ENCODE peak calls at places on chromosomes 4 and X, in seven cellular contexts. One of them, this sample, is unnamed.

GRCh38 chr4:13918110-13918509 is 290.6 kb upstream of the BOD1L1 start:
- DNase-seq in pancreas: no peak
- DNase-seq in BJ: peak; percentile 96
- DNase-seq in CD4-positive, CD25-positive, alpha-beta regulatory T cell: no peak
- DNase-seq in IMR-90: peak; percentile 100
- DNase-seq in dorsolateral prefrontal cortex: no peak
- DNase-seq in SJSA1: peak; percentile 63
- DNase-seq in this sample: no peak

GRCh38 chr4:162456106-162456505 is 292.3 kb upstream of the FSTL5 start:
- DNase-seq in pancreas: no peak
- DNase-seq in BJ: no peak
- DNase-seq in CD4-positive, CD25-positive, alpha-beta regulatory T cell: no peak
- DNase-seq in IMR-90: no peak
- DNase-seq in dorsolateral prefrontal cortex: no peak
- DNase-seq in SJSA1: no peak
- DNase-seq in this sample: no peak

GRCh38 chr4:157888281-157888680 is 284.5 kb downstream of the GASK1B start:
- DNase-seq in pancreas: no peak
- DNase-seq in BJ: no peak
- DNase-seq in CD4-positive, CD25-positive, alpha-beta regulatory T cell: no peak
- DNase-seq in IMR-90: no peak
- DNase-seq in dorsolateral prefrontal cortex: peak; percentile 25
- DNase-seq in SJSA1: no peak
- DNase-seq in this sample: no peak

GRCh38 chrX:68829594-68830485 is 1.0 kb downstream of the EFNB1 start:
- DNase-seq in pancreas: no peak
- DNase-seq in BJ: no peak
- DNase-seq in CD4-positive, CD25-positive, alpha-beta regulatory T cell: no peak
- DNase-seq in IMR-90: peak; percentile 19
- DNase-seq in dorsolateral prefrontal cortex: no peak
- DNase-seq in SJSA1: no peak
- DNase-seq in this sample: no peak

GRCh38 chr4:56786955-56787354 is 34.5 kb downstream of the SPINK2 start:
- DNase-seq in pancreas: peak; percentile 4
- DNase-seq in BJ: no peak
- DNase-seq in CD4-positive, CD25-positive, alpha-beta regulatory T cell: no peak
- DNase-seq in IMR-90: peak; percentile 96
- DNase-seq in dorsolateral prefrontal cortex: no peak
- DNase-seq in SJSA1: no peak
- DNase-seq in this sample: no peak

GRCh38 chrX:155871934-155872333 is 9.2 kb upstream of the VAMP7 start:
- DNase-seq in pancreas: no peak
- DNase-seq in BJ: no peak
- DNase-seq in CD4-positive, CD25-positive, alpha-beta regulatory T cell: no peak
- DNase-seq in IMR-90: no peak
- DNase-seq in dorsolateral prefrontal cortex: no peak
- DNase-seq in SJSA1: no peak
- DNase-seq in this sample: no peak

GRCh38 chr4:166153539-166153938 is 280.5 kb downstream of the TLL1 start:
- DNase-seq in pancreas: no peak
- DNase-seq in BJ: no peak
- DNase-seq in CD4-positive, CD25-positive, alpha-beta regulatory T cell: no peak
- DNase-seq in IMR-90: no peak
- DNase-seq in dorsolateral prefrontal cortex: no peak
- DNase-seq in SJSA1: no peak
- DNase-seq in this sample: no peak

GRCh38 chrX:23908219-23909003 is 605 bp downstream of the CXorf58 start:
- DNase-seq in pancreas: no peak
- DNase-seq in BJ: no peak
- DNase-seq in CD4-positive, CD25-positive, alpha-beta regulatory T cell: no peak
- DNase-seq in IMR-90: no peak
- DNase-seq in dorsolateral prefrontal cortex: no peak
- DNase-seq in SJSA1: no peak
- DNase-seq in this sample: no peak

GRCh38 chr4:186570193-186570996 is 15.0 kb upstream of the MTNR1A start:
- DNase-seq in pancreas: peak; percentile 66
- DNase-seq in BJ: peak; percentile 18
- DNase-seq in CD4-positive, CD25-positive, alpha-beta regulatory T cell: no peak
- DNase-seq in IMR-90: peak; percentile 79
- DNase-seq in dorsolateral prefrontal cortex: no peak
- DNase-seq in SJSA1: peak; percentile 64
- DNase-seq in this sample: no peak

GRCh38 chr4:2364654-2365053 is 53.8 kb downstream of the ZFYVE28 start:
- DNase-seq in pancreas: peak; percentile 29
- DNase-seq in BJ: peak; percentile 4
- DNase-seq in CD4-positive, CD25-positive, alpha-beta regulatory T cell: peak; percentile 57
- DNase-seq in IMR-90: no peak
- DNase-seq in dorsolateral prefrontal cortex: no peak
- DNase-seq in SJSA1: no peak
- DNase-seq in this sample: peak; percentile 51

GRCh38 chr4:7806080-7806630 is 133.5 kb downstream of the AFAP1 start:
- DNase-seq in pancreas: peak; percentile 21
- DNase-seq in BJ: no peak
- DNase-seq in CD4-positive, CD25-positive, alpha-beta regulatory T cell: no peak
- DNase-seq in IMR-90: peak; percentile 68
- DNase-seq in dorsolateral prefrontal cortex: peak; percentile 33
- DNase-seq in SJSA1: no peak
- DNase-seq in this sample: no peak

GRCh38 chr4:142563682-142564291 is 282.3 kb downstream of the INPP4B start:
- DNase-seq in pancreas: no peak
- DNase-seq in BJ: no peak
- DNase-seq in CD4-positive, CD25-positive, alpha-beta regulatory T cell: no peak
- DNase-seq in IMR-90: peak; percentile 36
- DNase-seq in dorsolateral prefrontal cortex: no peak
- DNase-seq in SJSA1: no peak
- DNase-seq in this sample: no peak

GRCh38 chrX:124406294-124407013 is 60.1 kb downstream of the SH2D1A start:
- DNase-seq in pancreas: peak; percentile 15
- DNase-seq in BJ: no peak
- DNase-seq in CD4-positive, CD25-positive, alpha-beta regulatory T cell: peak; percentile 19
- DNase-seq in IMR-90: peak; percentile 46
- DNase-seq in dorsolateral prefrontal cortex: peak; percentile 51
- DNase-seq in SJSA1: peak; percentile 37
- DNase-seq in this sample: no peak

GRCh38 chr4:85610450-85610849 is 135.5 kb downstream of the ARHGAP24 start:
- DNase-seq in pancreas: no peak
- DNase-seq in BJ: no peak
- DNase-seq in CD4-positive, CD25-positive, alpha-beta regulatory T cell: no peak
- DNase-seq in IMR-90: no peak
- DNase-seq in dorsolateral prefrontal cortex: no peak
- DNase-seq in SJSA1: no peak
- DNase-seq in this sample: no peak

GRCh38 chr4:122728781-122729330 is 3.6 kb upstream of the BBS12 start:
- DNase-seq in pancreas: no peak
- DNase-seq in BJ: no peak
- DNase-seq in CD4-positive, CD25-positive, alpha-beta regulatory T cell: no peak
- DNase-seq in IMR-90: no peak
- DNase-seq in dorsolateral prefrontal cortex: no peak
- DNase-seq in SJSA1: no peak
- DNase-seq in this sample: no peak

GRCh38 chrX:72394518-72395163 is 88.9 kb upstream of the CITED1 start:
- DNase-seq in pancreas: no peak
- DNase-seq in BJ: no peak
- DNase-seq in CD4-positive, CD25-positive, alpha-beta regulatory T cell: no peak
- DNase-seq in IMR-90: peak; percentile 50
- DNase-seq in dorsolateral prefrontal cortex: no peak
- DNase-seq in SJSA1: no peak
- DNase-seq in this sample: no peak

GRCh38 chr4:127446309-127446708 is 186.4 kb upstream of the INTU start:
- DNase-seq in pancreas: no peak
- DNase-seq in BJ: peak; percentile 41
- DNase-seq in CD4-positive, CD25-positive, alpha-beta regulatory T cell: no peak
- DNase-seq in IMR-90: no peak
- DNase-seq in dorsolateral prefrontal cortex: no peak
- DNase-seq in SJSA1: no peak
- DNase-seq in this sample: no peak

GRCh38 chrX:1519022-1519497 is 17.9 kb downstream of the P2RY8 start:
- DNase-seq in pancreas: no peak
- DNase-seq in BJ: no peak
- DNase-seq in CD4-positive, CD25-positive, alpha-beta regulatory T cell: no peak
- DNase-seq in IMR-90: no peak
- DNase-seq in dorsolateral prefrontal cortex: no peak
- DNase-seq in SJSA1: no peak
- DNase-seq in this sample: no peak

GRCh38 chrX:1524874-1525582 is 12.0 kb downstream of the P2RY8 start:
- DNase-seq in pancreas: no peak
- DNase-seq in BJ: no peak
- DNase-seq in CD4-positive, CD25-positive, alpha-beta regulatory T cell: no peak
- DNase-seq in IMR-90: no peak
- DNase-seq in dorsolateral prefrontal cortex: no peak
- DNase-seq in SJSA1: peak; percentile 22
- DNase-seq in this sample: no peak

GRCh38 chrX:1520350-1520749 is 16.6 kb downstream of the P2RY8 start:
- DNase-seq in pancreas: no peak
- DNase-seq in BJ: no peak
- DNase-seq in CD4-positive, CD25-positive, alpha-beta regulatory T cell: no peak
- DNase-seq in IMR-90: no peak
- DNase-seq in dorsolateral prefrontal cortex: no peak
- DNase-seq in SJSA1: no peak
- DNase-seq in this sample: no peak

GRCh38 chrX:1518512-1518911 is 18.5 kb downstream of the P2RY8 start:
- DNase-seq in pancreas: no peak
- DNase-seq in BJ: no peak
- DNase-seq in CD4-positive, CD25-positive, alpha-beta regulatory T cell: no peak
- DNase-seq in IMR-90: no peak
- DNase-seq in dorsolateral prefrontal cortex: no peak
- DNase-seq in SJSA1: no peak
- DNase-seq in this sample: no peak

DNA sequence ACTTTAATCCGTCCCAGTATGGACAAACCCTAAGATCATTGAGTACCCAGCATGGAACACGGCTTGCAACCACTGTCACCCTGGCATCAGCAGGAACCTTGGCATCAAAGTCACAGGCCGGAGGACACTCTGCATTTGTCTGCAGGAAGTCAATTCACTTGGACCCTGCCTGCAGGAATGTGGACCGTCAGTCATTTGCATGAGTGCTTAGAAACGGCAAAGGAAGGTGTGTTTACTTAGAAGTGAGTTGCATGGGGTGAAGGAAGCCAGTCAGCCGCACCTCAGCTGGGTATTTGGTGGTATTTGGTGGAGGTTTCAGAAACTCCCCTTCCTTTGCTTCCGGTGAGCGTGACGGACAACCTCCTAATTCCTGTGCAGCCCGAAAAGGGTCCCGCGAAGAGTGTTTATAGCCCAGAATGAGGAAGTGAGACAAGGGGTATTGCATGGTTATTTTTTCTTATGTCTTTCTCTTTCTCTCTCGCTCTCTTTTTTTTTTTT is 15.5 kb downstream of the P2RY8 start:
- DNase-seq in pancreas: no peak
- DNase-seq in BJ: no peak
- DNase-seq in CD4-positive, CD25-positive, alpha-beta regulatory T cell: peak; percentile 46
- DNase-seq in IMR-90: no peak
- DNase-seq in dorsolateral prefrontal cortex: no peak
- DNase-seq in SJSA1: no peak
- DNase-seq in this sample: no peak
- H3K4me3 ChIP-seq in pancreas: no peak overlapping the region
- H3K4me3 ChIP-seq in BJ: no peak overlapping the region
- H3K4me3 ChIP-seq in CD4-positive, CD25-positive, alpha-beta regulatory T cell: peak overlapping the region; percentile 71
- H3K4me3 ChIP-seq in IMR-90: no peak overlapping the region
- H3K4me3 ChIP-seq in dorsolateral prefrontal cortex: no peak overlapping the region
- H3K4me3 ChIP-seq in SJSA1: no peak overlapping the region
- H3K4me3 ChIP-seq in this sample: no peak overlapping the region

DNA sequence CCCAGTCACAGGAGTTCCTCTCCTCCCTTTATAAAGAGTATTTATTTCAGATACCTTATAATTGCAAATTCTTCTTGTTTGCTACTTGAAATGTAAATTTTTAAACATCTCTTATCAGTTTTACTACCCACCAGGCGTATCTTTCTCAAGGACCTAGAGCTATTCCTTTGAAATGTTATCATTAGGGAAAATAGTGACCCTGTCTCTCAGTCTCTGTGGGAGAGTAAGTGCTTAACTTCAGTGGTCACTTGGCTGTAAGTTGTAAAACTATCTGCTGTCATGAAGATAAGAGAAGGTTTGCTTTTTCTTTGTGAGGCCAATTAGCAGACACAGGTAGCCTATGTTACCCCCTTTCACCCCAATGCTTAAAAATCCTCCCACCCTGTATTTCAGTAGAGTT is 241.6 kb downstream of the TACR3 start:
- DNase-seq in pancreas: no peak
- DNase-seq in BJ: no peak
- DNase-seq in CD4-positive, CD25-positive, alpha-beta regulatory T cell: no peak
- DNase-seq in IMR-90: no peak
- DNase-seq in dorsolateral prefrontal cortex: no peak
- DNase-seq in SJSA1: no peak
- DNase-seq in this sample: no peak
- H3K27me3 ChIP-seq in pancreas: no peaks in the 10 kb centered on the region
- H3K27me3 ChIP-seq in BJ: no peaks in the 10 kb centered on the region
- H3K27me3 ChIP-seq in CD4-positive, CD25-positive, alpha-beta regulatory T cell: no peaks in the 10 kb centered on the region
- H3K27me3 ChIP-seq in IMR-90: no peaks in the 10 kb centered on the region
- H3K27me3 ChIP-seq in dorsolateral prefrontal cortex: no peaks in the 10 kb centered on the region
- H3K27me3 ChIP-seq in SJSA1: no peaks in the 10 kb centered on the region
- H3K27me3 ChIP-seq in this sample: no peaks in the 10 kb centered on the region

DNA sequence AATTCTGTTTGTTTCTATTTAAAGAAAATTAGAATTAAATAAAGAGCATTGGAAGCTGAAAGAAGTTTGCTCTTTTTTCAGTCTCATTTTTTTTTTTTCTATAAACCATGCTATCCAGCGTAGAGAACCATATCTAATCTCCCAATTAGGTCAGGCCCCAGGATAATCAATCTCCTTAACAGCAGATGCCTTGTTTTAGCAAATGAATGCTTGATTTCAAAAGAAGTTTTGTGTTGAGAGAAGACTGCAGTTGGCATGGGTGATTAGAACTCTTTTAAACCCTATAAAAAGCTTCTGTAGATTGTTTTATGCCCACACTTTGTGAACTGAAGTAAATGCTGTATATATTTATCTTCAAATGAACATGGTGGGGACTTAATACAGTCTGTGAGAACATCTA is 15.6 kb upstream of the MAD2L1 start:
- DNase-seq in pancreas: no peak
- DNase-seq in BJ: no peak
- DNase-seq in CD4-positive, CD25-positive, alpha-beta regulatory T cell: no peak
- DNase-seq in IMR-90: no peak
- DNase-seq in dorsolateral prefrontal cortex: no peak
- DNase-seq in SJSA1: no peak
- DNase-seq in this sample: no peak
- H3K4me3 ChIP-seq in pancreas: no peak overlapping the region
- H3K4me3 ChIP-seq in BJ: no peak overlapping the region
- H3K4me3 ChIP-seq in CD4-positive, CD25-positive, alpha-beta regulatory T cell: no peak overlapping the region
- H3K4me3 ChIP-seq in IMR-90: no peak overlapping the region
- H3K4me3 ChIP-seq in dorsolateral prefrontal cortex: no peak overlapping the region
- H3K4me3 ChIP-seq in SJSA1: no peak overlapping the region
- H3K4me3 ChIP-seq in this sample: no peak overlapping the region

GRCh38 chr4:25030283-25031076 is at the start of gene LGI2:
- DNase-seq in pancreas: peak; percentile 30
- DNase-seq in BJ: no peak
- DNase-seq in CD4-positive, CD25-positive, alpha-beta regulatory T cell: no peak
- DNase-seq in IMR-90: no peak
- DNase-seq in dorsolateral prefrontal cortex: no peak
- DNase-seq in SJSA1: no peak
- DNase-seq in this sample: no peak

GRCh38 chr4:25031077-25031606 is 396 bp upstream of the LGI2 start:
- DNase-seq in pancreas: no peak
- DNase-seq in BJ: no peak
- DNase-seq in CD4-positive, CD25-positive, alpha-beta regulatory T cell: no peak
- DNase-seq in IMR-90: no peak
- DNase-seq in dorsolateral prefrontal cortex: no peak
- DNase-seq in SJSA1: no peak
- DNase-seq in this sample: no peak

GRCh38 chr4:25032126-25032525 is 1.4 kb upstream of the LGI2 start:
- DNase-seq in pancreas: no peak
- DNase-seq in BJ: no peak
- DNase-seq in CD4-positive, CD25-positive, alpha-beta regulatory T cell: no peak
- DNase-seq in IMR-90: peak; percentile 5
- DNase-seq in dorsolateral prefrontal cortex: no peak
- DNase-seq in SJSA1: no peak
- DNase-seq in this sample: no peak

GRCh38 chr4:25029479-25030282 is 1.1 kb downstream of the LGI2 start:
- DNase-seq in pancreas: no peak
- DNase-seq in BJ: no peak
- DNase-seq in CD4-positive, CD25-positive, alpha-beta regulatory T cell: no peak
- DNase-seq in IMR-90: no peak
- DNase-seq in dorsolateral prefrontal cortex: no peak
- DNase-seq in SJSA1: no peak
- DNase-seq in this sample: no peak
- H3K27me3 ChIP-seq in pancreas: no peaks in the 10 kb centered on the region
- H3K27me3 ChIP-seq in BJ: peaks cover 32% of the 10 kb centered on the region
- H3K27me3 ChIP-seq in CD4-positive, CD25-positive, alpha-beta regulatory T cell: peaks cover 34% of the 10 kb centered on the region
- H3K27me3 ChIP-seq in IMR-90: peaks cover 54% of the 10 kb centered on the region
- H3K27me3 ChIP-seq in dorsolateral prefrontal cortex: no peaks in the 10 kb centered on the region
- H3K27me3 ChIP-seq in SJSA1: peaks cover 9% of the 10 kb centered on the region
- H3K27me3 ChIP-seq in this sample: no peaks in the 10 kb centered on the region

This sample was measured in breast epithelium.